ENCODE peak calls at places on chromosomes 7 and 10, in four cellular contexts. B is left kidney, A is adrenal gland, I is DMS 273 treated with DMSO at 0.1 percent for 48 hours. Q is an unnamed sample.
A peak's percentile ranks its signal among the peaks of the same experiment; 100 is the strongest.

GRCh38 chr7:112157072-112157471 is 49.1 kb downstream of the DOCK4 start:
- DNase-seq in A (no peak), B (no peak), I (no peak), Q (no peak)

GRCh38 chr10:19811517-19811916 is 4.7 kb upstream of the PLXDC2 start:
- DNase-seq in B (peak; percentile 56), A (peak; percentile 68), I (no peak), Q (peak; percentile 39)

GRCh38 chr10:125062244-125063208 is 97.8 kb downstream of the CTBP2 start:
- DNase-seq in A (no peak), B (no peak), I (no peak), Q (no peak)

GRCh38 chr10:69073731-69074130 is 14.2 kb upstream of the SRGN start:
- DNase-seq in I (no peak), B (no peak), A (no peak), Q (no peak)

GRCh38 chr7:29976673-29977072 is 12.9 kb downstream of the SCRN1 start:
- DNase-seq in A (peak; percentile 57), I (no peak), B (peak; percentile 94), Q (no peak)

GRCh38 chr7:97166308-97166707 is 48.8 kb downstream of the SDHAF3 start:
- DNase-seq in I (no peak), B (no peak), A (no peak), Q (no peak)

GRCh38 chr10:49426490-49427360 is 30.8 kb upstream of the DRGX start:
- DNase-seq in I (no peak), A (no peak), B (no peak), Q (no peak)

GRCh38 chr7:64887756-64888508 is 15.1 kb upstream of the ZNF273 start:
- DNase-seq in B (peak; percentile 77), I (no peak), A (no peak), Q (peak; percentile 62)

GRCh38 chr7:41792099-41792498 is 89.2 kb upstream of the INHBA start:
- DNase-seq in A (no peak), I (no peak), B (no peak), Q (no peak)

GRCh38 chr10:52319926-52320325 is 5.8 kb downstream of the DKK1 start:
- DNase-seq in B (no peak), I (no peak), A (no peak), Q (no peak)

GRCh38 chr10:133388265-133388972 is 5.5 kb upstream of the MTG1 start:
- DNase-seq in B (no peak), I (no peak), A (no peak), Q (peak; percentile 21)

GRCh38 chr7:108589874-108590273 is 20.2 kb downstream of the DNAJB9 start:
- DNase-seq in B (peak; percentile 75), A (no peak), I (no peak), Q (no peak)

GRCh38 chr10:33697016-33697415 is 362.5 kb upstream of the NRP1 start:
- DNase-seq in I (no peak), A (no peak), B (no peak), Q (no peak)

GRCh38 chr7:128032605-128033235 is 1.5 kb upstream of the LRRC4 start:
- DNase-seq in B (peak; percentile 79), A (peak; percentile 48), I (no peak), Q (peak; percentile 47)